ENCODE peak calls at places on chromosomes 2 and 18, in seven cellular contexts. J is RKO; W is AML-193; Y is activated CD4-positive, CD25-positive, alpha-beta regulatory T cell; G is MV-4-11; Z is HT-29; T is GM12892. V is an unnamed sample.

GRCh38 chr18:35974181-35974580 is 1.7 kb downstream of the RMP24 start:
- DNase-seq in J (no peak), W (no peak), Y (no peak), G (no peak), Z (no peak), T (no peak), V (no peak)

GRCh38 chr2:28751956-28752607 is 452 bp downstream of the PPP1CB start:
- DNase-seq in J (no peak), W (peak), Y (peak), G (no peak), Z (no peak), T (peak), V (peak)

GRCh38 chr2:53317863-53318262 is 449.7 kb upstream of the CHAC2 start:
- DNase-seq in J (no peak), W (no peak), Y (no peak), G (no peak), Z (no peak), T (no peak), V (peak)

GRCh38 chr2:44944952-44945612 is 3.6 kb downstream of the SIX3 start:
- DNase-seq in J (no peak), W (no peak), Y (no peak), G (no peak), Z (no peak), T (no peak), V (no peak)

GRCh38 chr18:74226666-74227065 is 65.1 kb downstream of the CYB5A start:
- DNase-seq in J (no peak), W (no peak), Y (no peak), G (no peak), Z (no peak), T (no peak), V (no peak)

GRCh38 chr18:54004828-54005227 is 219.6 kb downstream of the MBD2 start:
- DNase-seq in J (peak), W (no peak), Y (no peak), G (peak), Z (peak), T (no peak), V (peak)

GRCh38 chr2:161708350-161708974 is 84.2 kb downstream of the SLC4A10 start:
- DNase-seq in J (no peak), W (no peak), Y (no peak), G (no peak), Z (no peak), T (no peak), V (no peak)

GRCh38 chr18:40868110-40868858 is 1086.8 kb upstream of the PIK3C3 start:
- DNase-seq in J (peak), W (no peak), Y (no peak), G (no peak), Z (no peak), T (no peak), V (peak)

GRCh38 chr2:190404487-190404886 is 3.7 kb upstream of the MFSD6 start:
- DNase-seq in J (peak), W (peak), Y (no peak), G (peak), Z (peak), T (no peak), V (peak)

GRCh38 chr18:44725300-44726096 is 44.8 kb downstream of the SETBP1 start:
- DNase-seq in J (no peak), W (no peak), Y (peak), G (peak), Z (no peak), T (peak), V (peak)

GRCh38 chr2:213995400-213996105 is 415.3 kb upstream of the VWC2L start:
- DNase-seq in J (peak), W (no peak), Y (no peak), G (no peak), Z (peak), T (no peak), V (peak)

GRCh38 chr2:74567862-74568261 is 13.3 kb downstream of the DOK1 start:
- DNase-seq in J (no peak), W (no peak), Y (no peak), G (no peak), Z (no peak), T (no peak), V (peak)

GRCh38 chr2:6937157-6937556 is 19.9 kb downstream of the RNF144A start:
- DNase-seq in J (no peak), W (no peak), Y (no peak), G (no peak), Z (no peak), T (no peak), V (no peak)

GRCh38 chr2:235553696-235554100 is 59.9 kb downstream of the AGAP1 start:
- DNase-seq in J (no peak), W (no peak), Y (no peak), G (no peak), Z (no peak), T (no peak), V (no peak)

GRCh38 chr2:193627187-193627917 is 1432.6 kb upstream of the TMEFF2 start:
- DNase-seq in J (no peak), W (no peak), Y (no peak), G (no peak), Z (no peak), T (no peak), V (no peak)

GRCh38 chr2:241738040-241738686 is 3.7 kb downstream of the D2HGDH start:
- DNase-seq in J (no peak), W (no peak), Y (no peak), G (no peak), Z (no peak), T (no peak), V (no peak)

GRCh38 chr2:190136259-190136658 is 73.7 kb upstream of the MSTN start:
- DNase-seq in J (no peak), W (no peak), Y (no peak), G (no peak), Z (peak), T (no peak), V (no peak)

GRCh38 chr2:219286436-219287115 is 7.4 kb downstream of the DNAJB2 start:
- DNase-seq in J (no peak), W (no peak), Y (no peak), G (no peak), Z (no peak), T (no peak), V (peak)

GRCh38 chr18:30485078-30485477 is 557.5 kb downstream of the DSC3 start:
- DNase-seq in J (no peak), W (no peak), Y (no peak), G (no peak), Z (no peak), T (no peak), V (no peak)

GRCh38 chr2:181805228-181806038 is 86.1 kb upstream of the ITPRID2 start:
- DNase-seq in J (no peak), W (peak), Y (no peak), G (peak), Z (no peak), T (no peak), V (peak)

GRCh38 chr2:100321881-100322820 is at the start of gene LONRF2:
- DNase-seq in J (no peak), W (no peak), Y (no peak), G (no peak), Z (no peak), T (peak), V (peak)

GRCh38 chr2:50952596-50952995 is 79.3 kb downstream of the NRXN1 start:
- DNase-seq in J (no peak), W (no peak), Y (no peak), G (no peak), Z (no peak), T (no peak), V (no peak)

GRCh38 chr18:48264508-48264907 is 144.7 kb downstream of the ZBTB7C start:
- DNase-seq in J (no peak), W (no peak), Y (no peak), G (no peak), Z (no peak), T (no peak), V (peak)

GRCh38 chr18:32698148-32698547 is 74.7 kb downstream of the KLHL14 start:
- DNase-seq in J (no peak), W (no peak), Y (no peak), G (no peak), Z (no peak), T (no peak), V (no peak)

GRCh38 chr2:215856080-215856479 is 157.3 kb downstream of the MREG start:
- DNase-seq in J (no peak), W (no peak), Y (no peak), G (no peak), Z (no peak), T (no peak), V (no peak)

GRCh38 chr2:234363647-234364294 is 133.1 kb downstream of the ARL4C start:
- DNase-seq in J (no peak), W (no peak), Y (no peak), G (no peak), Z (no peak), T (no peak), V (no peak)

GRCh38 chr2:24886640-24887324 is 33.3 kb downstream of the ADCY3 start:
- DNase-seq in J (no peak), W (no peak), Y (no peak), G (peak), Z (no peak), T (no peak), V (peak)

GRCh38 chr2:25281581-25281980 is 60.1 kb downstream of the DNMT3A start:
- DNase-seq in J (no peak), W (no peak), Y (no peak), G (no peak), Z (no peak), T (no peak), V (no peak)

GRCh38 chr2:20231632-20232031 is 6.7 kb upstream of the SDC1 start:
- DNase-seq in J (peak), W (no peak), Y (no peak), G (no peak), Z (peak), T (no peak), V (peak)

GRCh38 chr2:240463274-240463865 is 27.9 kb downstream of the GPC1 start:
- DNase-seq in J (no peak), W (no peak), Y (no peak), G (no peak), Z (no peak), T (peak), V (peak)